ENCODE peak calls at places on chromosomes 5 and 9, in five cellular contexts. I is mesothelial cell of epicardium, U is hepatocyte, Y is GM06990, N is neural crest cell. D is an unnamed sample.

GRCh38 chr5:146039420-146039819 is 66.0 kb downstream of the PLAC8L1 start:
- DNase-seq in I (no peak), U (no peak), Y (no peak), N (no peak), D (no peak)

GRCh38 chr9:113587471-113588031 is 124.0 kb downstream of the RGS3 start:
- DNase-seq in I (peak; percentile 65), U (peak; percentile 70), Y (no peak), N (peak; percentile 67), D (no peak)

GRCh38 chr5:15927710-15928380 is 251.7 kb downstream of the MARCHF11 start:
- DNase-seq in I (no peak), U (no peak), Y (no peak), N (no peak), D (no peak)

GRCh38 chr9:32395483-32396216 is 11.2 kb downstream of the ACO1 start:
- DNase-seq in I (no peak), U (no peak), Y (no peak), N (no peak), D (no peak)

GRCh38 chr9:121690316-121690715 is 38.9 kb downstream of the DAB2IP start:
- DNase-seq in I (no peak), U (peak; percentile 35), Y (no peak), N (no peak), D (no peak)

GRCh38 chr5:3199941-3200340 is 395.7 kb upstream of the IRX1 start:
- DNase-seq in I (no peak), U (no peak), Y (no peak), N (no peak), D (no peak)

GRCh38 chr5:170339780-170340167 is 42.2 kb upstream of the LCP2 start:
- DNase-seq in I (no peak), U (no peak), Y (no peak), N (no peak), D (no peak)

GRCh38 chr9:114275246-114275994 is 47.5 kb upstream of the ORM1 start:
- DNase-seq in I (no peak), U (no peak), Y (no peak), N (no peak), D (no peak)

GRCh38 chr9:14780251-14780650 is 57.7 kb upstream of the CER1 start:
- DNase-seq in I (no peak), U (no peak), Y (no peak), N (no peak), D (no peak)

GRCh38 chr5:145921211-145921610 is 15.2 kb upstream of the SH3RF2 start:
- DNase-seq in I (no peak), U (no peak), Y (no peak), N (no peak), D (no peak)

GRCh38 chr9:79617395-79617794 is 45.6 kb downstream of the TLE4 start:
- DNase-seq in I (no peak), U (no peak), Y (no peak), N (no peak), D (no peak)

GRCh38 chr5:138527170-138527569 is 15.9 kb downstream of the ETF1 start:
- DNase-seq in I (no peak), U (no peak), Y (no peak), N (no peak), D (no peak)

GRCh38 chr9:137242329-137243204 is 1.5 kb downstream of the TUBB4B start:
- DNase-seq in I (no peak), U (no peak), Y (no peak), N (no peak), D (no peak)

GRCh38 chr5:140055152-140055551 is 12.1 kb upstream of the NRG2 start:
- DNase-seq in I (no peak), U (no peak), Y (no peak), N (no peak), D (no peak)

GRCh38 chr9:99307846-99308245 is 85.8 kb downstream of the SEC61B start:
- DNase-seq in I (no peak), U (no peak), Y (no peak), N (no peak), D (no peak)

GRCh38 chr9:94681508-94681907 is 42.2 kb upstream of the FBP1 start:
- DNase-seq in I (peak; percentile 66), U (peak; percentile 85), Y (peak; percentile 21), N (peak; percentile 61), D (peak; percentile 39)

GRCh38 chr9:116937361-116937760 is 250.3 kb downstream of the TRIM32 start:
- DNase-seq in I (no peak), U (no peak), Y (no peak), N (no peak), D (no peak)

GRCh38 chr5:14235872-14236271 is 92.7 kb downstream of the TRIO start:
- DNase-seq in I (no peak), U (no peak), Y (no peak), N (no peak), D (no peak)

GRCh38 chr5:14810941-14811573 is 60.5 kb downstream of the ANKH start:
- DNase-seq in I (no peak), U (no peak), Y (no peak), N (no peak), D (no peak)

GRCh38 chr9:75072895-75073294 is 15.1 kb downstream of the NMRK1 start:
- DNase-seq in I (no peak), U (no peak), Y (no peak), N (no peak), D (no peak)

GRCh38 chr5:136001531-136001930 is 27.3 kb upstream of the TGFBI start:
- DNase-seq in I (no peak), U (no peak), Y (no peak), N (no peak), D (no peak)

GRCh38 chr9:123488683-123489321 is 132.8 kb downstream of the CRB2 start:
- DNase-seq in I (no peak), U (no peak), Y (no peak), N (no peak), D (no peak)

GRCh38 chr9:77876091-77876490 is 155.5 kb downstream of the GNAQ start:
- DNase-seq in I (peak; percentile 54), U (peak; percentile 35), Y (no peak), N (no peak), D (no peak)

GRCh38 chr9:74577956-74578355 is 80.8 kb downstream of the RORB start:
- DNase-seq in I (no peak), U (peak; percentile 10), Y (no peak), N (no peak), D (no peak)

GRCh38 chr5:55600536-55601208 is 65.9 kb upstream of the PLPP1 start:
- DNase-seq in I (no peak), U (peak; percentile 63), Y (no peak), N (no peak), D (no peak)

GRCh38 chr9:21674894-21675293 is 127.5 kb upstream of the MTAP start:
- DNase-seq in I (no peak), U (no peak), Y (no peak), N (no peak), D (no peak)

GRCh38 chr5:148998174-148998797 is 64.6 kb downstream of the SH3TC2 start:
- DNase-seq in I (no peak), U (peak; percentile 70), Y (no peak), N (peak; percentile 13), D (no peak)

GRCh38 chr5:117590944-117591343 is 1016.3 kb upstream of the SEMA6A start:
- DNase-seq in I (no peak), U (peak; percentile 49), Y (no peak), N (no peak), D (no peak)

GRCh38 chr5:171308453-171309275 is at the start of gene TLX3:
- DNase-seq in I (no peak), U (no peak), Y (no peak), N (no peak), D (no peak)

GRCh38 chr9:126483468-126484056 is 130.2 kb upstream of the LMX1B start:
- DNase-seq in I (no peak), U (no peak), Y (no peak), N (no peak), D (no peak)

GRCh38 chr5:125894383-125894782 is 528.8 kb upstream of the GRAMD2B start:
- DNase-seq in I (no peak), U (no peak), Y (no peak), N (no peak), D (no peak)

GRCh38 chr5:115435065-115435775 is 109.4 kb downstream of the FEM1C start:
- DNase-seq in I (no peak), U (no peak), Y (no peak), N (no peak), D (no peak)

GRCh38 chr5:129377504-129377903 is 82.6 kb upstream of the ADAMTS19 start:
- DNase-seq in I (no peak), U (peak; percentile 81), Y (no peak), N (no peak), D (no peak)

GRCh38 chr5:95823738-95824609 is 1.4 kb upstream of the GLRX start:
- DNase-seq in I (no peak), U (peak; percentile 89), Y (peak; percentile 50), N (no peak), D (no peak)

GRCh38 chr5:10233505-10233904 is 16.2 kb downstream of the ATPSCKMT start:
- DNase-seq in I (peak; percentile 55), U (peak; percentile 80), Y (no peak), N (peak; percentile 48), D (no peak)

DNA sequence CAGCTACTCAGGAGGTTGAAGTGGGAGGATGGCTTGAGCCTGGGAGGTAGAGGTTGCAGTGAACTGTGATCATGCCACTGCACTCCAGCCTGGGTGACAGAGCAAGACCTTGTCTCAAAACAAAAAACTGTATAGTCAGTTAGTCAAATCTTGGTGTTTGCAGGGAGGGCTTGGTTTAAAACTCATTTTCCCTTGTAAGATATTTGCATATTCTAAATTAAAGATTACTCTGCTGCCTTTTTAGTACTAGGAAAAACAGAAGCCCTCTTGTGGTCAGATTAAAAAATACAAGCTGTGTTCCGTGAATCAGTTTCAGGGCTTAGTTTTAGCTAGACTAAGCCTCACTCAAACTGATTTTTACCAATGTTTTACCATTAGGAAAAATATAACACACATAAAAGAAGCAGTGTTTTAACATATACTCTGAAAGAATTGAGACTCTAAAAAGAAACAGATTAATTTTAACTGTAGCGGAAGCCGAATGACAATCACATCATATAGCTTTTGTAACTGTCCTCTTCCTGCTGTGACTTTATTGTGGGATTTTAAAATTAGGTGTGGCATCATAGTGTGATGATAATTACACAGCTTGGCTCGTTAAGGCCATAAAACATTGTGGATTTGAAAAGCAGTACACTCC is 84.9 kb upstream of the BASP1 start:
- DNase-seq in I (no peak), U (peak; percentile 41), Y (peak; percentile 3), N (no peak), D (no peak)
- TF ChIP-seq CTCF in I (peak; percentile 88), U (peak; percentile 63), Y (peak; percentile 53), N (peak; percentile 83), D (no peak)

GRCh38 chr9:70387663-70388062 is 26.8 kb downstream of the KLF9 start:
- DNase-seq in I (no peak), U (no peak), Y (no peak), N (no peak), D (no peak)
- TF ChIP-seq CTCF in I (no peak), U (no peak), Y (no peak), N (no peak), D (no peak)

GRCh38 chr9:91758491-91758981 is 191.5 kb downstream of the ROR2 start:
- DNase-seq in I (peak; percentile 69), U (peak; percentile 71), Y (peak; percentile 30), N (peak; percentile 70), D (no peak)
- TF ChIP-seq CTCF in I (peak; percentile 50), U (peak; percentile 62), Y (peak; percentile 77), N (peak; percentile 74), D (no peak)

GRCh38 chr5:43895876-43896275 is 292.9 kb downstream of the NNT start:
- DNase-seq in I (no peak), U (no peak), Y (no peak), N (no peak), D (no peak)
- TF ChIP-seq CTCF in I (no peak), U (no peak), Y (no peak), N (no peak), D (no peak)

GRCh38 chr9:95862343-95862742 is 13.1 kb upstream of the ERCC6L2 start:
- DNase-seq in I (no peak), U (no peak), Y (no peak), N (no peak), D (no peak)
- TF ChIP-seq CTCF in I (no peak), U (no peak), Y (no peak), N (no peak), D (no peak)

D was measured in omental fat pad.